ENCODE peak calls at places on chromosomes 5 and 9, in nine cellular contexts. M is psoas muscle; L is uterus; V is CD8-positive, alpha-beta T cell; A is fibroblast of the aortic adventitia; D is pancreas; U is body of pancreas; E is heart right ventricle; F is MG63. Y is an unnamed sample.
A peak's percentile ranks its signal among the peaks of the same experiment; 100 is the strongest.

GRCh38 chr5:122846051-122846567 is 696 bp downstream of the SNX24 start:
- DNase-seq in M (no peak), L (no peak), V (no peak), A (peak; percentile 71), D (no peak), U (peak; percentile 5), E (no peak), F (peak; percentile 12), Y (no peak)

GRCh38 chr5:177089825-177090641 is 3.3 kb downstream of the FGFR4 start:
- DNase-seq in M (no peak), L (no peak), V (no peak), A (no peak), D (no peak), U (no peak), E (no peak), F (no peak), Y (no peak)

GRCh38 chr9:97983524-97984187 is 515 bp downstream of the ANP32B start:
- DNase-seq in M (peak; percentile 83), L (no peak), V (peak; percentile 68), A (peak; percentile 26), D (no peak), U (peak; percentile 48), E (peak; percentile 49), F (peak; percentile 35), Y (peak; percentile 36)

GRCh38 chr5:163916376-163916775 is 411.0 kb downstream of the MAT2B start:
- DNase-seq in M (no peak), L (no peak), V (no peak), A (no peak), D (no peak), U (peak; percentile 58), E (no peak), F (no peak), Y (no peak)

GRCh38 chr5:45521067-45521466 is 175.1 kb downstream of the HCN1 start:
- DNase-seq in M (no peak), L (no peak), V (no peak), A (no peak), D (peak; percentile 38), U (peak; percentile 66), E (peak; percentile 34), F (peak; percentile 22), Y (no peak)

GRCh38 chr9:137194388-137194787 is 5.9 kb downstream of the SSNA1 start:
- DNase-seq in M (no peak), L (no peak), V (no peak), A (no peak), D (peak; percentile 91), U (peak; percentile 88), E (peak; percentile 78), F (no peak), Y (no peak)

GRCh38 chr5:176171171-176171760 is 67.0 kb upstream of the SIMC1 start:
- DNase-seq in M (no peak), L (no peak), V (no peak), A (no peak), D (no peak), U (no peak), E (no peak), F (no peak), Y (no peak)

GRCh38 chr5:151199581-151200185 is 24.2 kb downstream of the CCDC69 start:
- DNase-seq in M (no peak), L (no peak), V (no peak), A (no peak), D (no peak), U (no peak), E (no peak), F (no peak), Y (no peak)

GRCh38 chr9:34046784-34047379 is 1.8 kb downstream of the UBAP2 start:
- DNase-seq in M (no peak), L (no peak), V (no peak), A (no peak), D (no peak), U (peak; percentile 17), E (no peak), F (no peak), Y (peak; percentile 28)

GRCh38 chr5:137500616-137501225 is 1.6 kb upstream of the SPOCK1 start:
- DNase-seq in M (no peak), L (no peak), V (no peak), A (no peak), D (no peak), U (no peak), E (no peak), F (no peak), Y (no peak)

GRCh38 chr5:55570026-55570425 is 35.3 kb upstream of the PLPP1 start:
- DNase-seq in M (no peak), L (no peak), V (no peak), A (peak; percentile 40), D (no peak), U (no peak), E (no peak), F (no peak), Y (no peak)

GRCh38 chr5:61052870-61053269 is 107.9 kb downstream of the NDUFAF2 start:
- DNase-seq in M (no peak), L (no peak), V (no peak), A (peak; percentile 82), D (no peak), U (no peak), E (no peak), F (peak; percentile 2), Y (no peak)

GRCh38 chr5:8456846-8457186 is 587.9 kb downstream of the MTRR start:
- DNase-seq in M (no peak), L (no peak), V (no peak), A (no peak), D (no peak), U (no peak), E (no peak), F (no peak), Y (peak; percentile 10)
- H3K4me3 ChIP-seq in M (peak overlapping the region; percentile 90), L (no peak overlapping the region), V (peak overlapping the region; percentile 75), A (no peak overlapping the region), D (peak overlapping the region; percentile 77), U (no peak overlapping the region), E (no peak overlapping the region), F (peak overlapping the region; percentile 77), Y (peak overlapping the region; percentile 79)

GRCh38 chr9:70046274-70047070 is 2.8 kb downstream of the MAMDC2 start:
- DNase-seq in M (no peak), L (peak; percentile 47), V (no peak), A (peak; percentile 53), D (no peak), U (no peak), E (no peak), F (peak; percentile 22), Y (no peak)
- H3K4me3 ChIP-seq in M (no peak overlapping the region), L (peak overlapping the region; percentile 56), V (no peak overlapping the region), A (no peak overlapping the region), D (no peak overlapping the region), U (no peak overlapping the region), E (no peak overlapping the region), F (no peak overlapping the region), Y (no peak overlapping the region)

GRCh38 chr9:123679330-123679987 is 250.5 kb downstream of the DENND1A start:
- DNase-seq in M (no peak), L (no peak), V (no peak), A (no peak), D (no peak), U (peak; percentile 7), E (no peak), F (no peak), Y (no peak)
- H3K4me3 ChIP-seq in M (no peak overlapping the region), L (no peak overlapping the region), V (no peak overlapping the region), A (no peak overlapping the region), D (no peak overlapping the region), U (no peak overlapping the region), E (no peak overlapping the region), F (no peak overlapping the region), Y (peak overlapping the region; percentile 7)

GRCh38 chr5:141330299-141331080 is at the start of gene PCDHGA1:
- DNase-seq in M (no peak), L (no peak), V (peak; percentile 21), A (peak; percentile 70), D (no peak), U (peak; percentile 31), E (no peak), F (peak; percentile 62), Y (no peak)
- H3K4me3 ChIP-seq in M (peak within 1 kb of the TSS; percentile 54), L (no peak within 1 kb of the TSS), V (no peak within 1 kb of the TSS), A (peak within 1 kb of the TSS; percentile 49), D (peak within 1 kb of the TSS; percentile 17), U (no peak within 1 kb of the TSS), E (peak within 1 kb of the TSS; percentile 10), F (peak within 1 kb of the TSS; percentile 37), Y (no peak within 1 kb of the TSS)

GRCh38 chr5:143890475-143890874 is 78.5 kb downstream of the HMHB1 start:
- DNase-seq in M (no peak), L (no peak), V (no peak), A (no peak), D (no peak), U (no peak), E (no peak), F (no peak), Y (no peak)
- H3K4me3 ChIP-seq in M (no peak overlapping the region), L (no peak overlapping the region), V (no peak overlapping the region), A (no peak overlapping the region), D (no peak overlapping the region), U (no peak overlapping the region), E (no peak overlapping the region), F (no peak overlapping the region), Y (no peak overlapping the region)

GRCh38 chr9:126327750-126328120 is 1.1 kb downstream of the MVB12B start:
- DNase-seq in M (no peak), L (no peak), V (no peak), A (no peak), D (no peak), U (no peak), E (no peak), F (no peak), Y (no peak)

GRCh38 chr9:126328415-126328814 is 1.8 kb downstream of the MVB12B start:
- DNase-seq in M (no peak), L (no peak), V (no peak), A (no peak), D (no peak), U (no peak), E (no peak), F (no peak), Y (no peak)

GRCh38 chr9:126326228-126327015 is at the start of gene MVB12B:
- DNase-seq in M (peak; percentile 78), L (peak; percentile 21), V (peak; percentile 47), A (no peak), D (peak; percentile 35), U (peak; percentile 36), E (no peak), F (peak; percentile 42), Y (peak; percentile 43)

GRCh38 chr9:126327016-126327749 is 554 bp downstream of the MVB12B start:
- DNase-seq in M (peak; percentile 62), L (no peak), V (peak; percentile 33), A (no peak), D (peak; percentile 10), U (no peak), E (no peak), F (no peak), Y (no peak)

GRCh38 chr9:126325779-126326178 is 850 bp upstream of the MVB12B start:
- DNase-seq in M (no peak), L (no peak), V (no peak), A (no peak), D (no peak), U (no peak), E (no peak), F (no peak), Y (no peak)
- H3K4me3 ChIP-seq in M (peak overlapping the region; percentile 78), L (peak overlapping the region; percentile 62), V (peak overlapping the region; percentile 44), A (peak overlapping the region; percentile 64), D (no peak overlapping the region), U (no peak overlapping the region), E (no peak overlapping the region), F (peak overlapping the region; percentile 46), Y (no peak overlapping the region)